ENCODE peak calls at places on chromosome 11, in six cellular contexts. F is mammary epithelial cell, J is Karpas-422, I is AG04450, C is left lung, M is tibial nerve. E is an unnamed sample.

GRCh38 chr11:2779499-2779980 is 79.7 kb upstream of the KCNQ1OT1 start:
- DNase-seq in F (no peak), M (no peak), C (no peak), I (no peak), J (no peak), E (no peak)

GRCh38 chr11:122105009-122105828 is 10.8 kb downstream of the BLID start:
- DNase-seq in F (no peak), M (no peak), J (no peak), I (no peak), C (no peak), E (no peak)

GRCh38 chr11:34084637-34085036 is 20.8 kb upstream of the NAT10 start:
- DNase-seq in J (no peak), C (no peak), I (no peak), M (no peak), F (no peak), E (no peak)

GRCh38 chr11:134527382-134528243 is 115.6 kb upstream of the B3GAT1 start:
- DNase-seq in I (no peak), C (peak), F (no peak), M (no peak), J (no peak), E (no peak)

GRCh38 chr11:60984616-60985015 is 13.1 kb downstream of the CD6 start:
- DNase-seq in C (no peak), M (no peak), J (no peak), I (no peak), F (no peak), E (no peak)

GRCh38 chr11:87116185-87116584 is 78.5 kb downstream of the TMEM135 start:
- DNase-seq in F (no peak), M (no peak), J (no peak), C (no peak), I (no peak), E (no peak)

GRCh38 chr11:113991170-113991569 is 16.3 kb downstream of the HTR3A start:
- DNase-seq in C (no peak), J (peak), M (no peak), I (no peak), F (peak), E (no peak)

GRCh38 chr11:536841-537621 is at the start of gene LRRC56:
- DNase-seq in M (peak), J (peak), C (peak), I (peak), F (peak), E (no peak)

GRCh38 chr11:1516273-1517067 is 29.9 kb upstream of the MOB2 start:
- DNase-seq in J (no peak), M (no peak), C (peak), F (peak), I (peak), E (no peak)

GRCh38 chr11:64675417-64676252 is 47.4 kb downstream of the NRXN2 start:
- DNase-seq in J (peak), I (no peak), M (peak), F (peak), C (no peak), E (no peak)

GRCh38 chr11:61331636-61332035 is 1.3 kb downstream of the DDB1 start:
- DNase-seq in J (peak), I (no peak), F (no peak), C (no peak), M (no peak), E (no peak)

GRCh38 chr11:100152751-100153150 is 534.3 kb upstream of the ARHGAP42 start:
- DNase-seq in J (no peak), C (no peak), I (no peak), M (no peak), F (no peak), E (no peak)

GRCh38 chr11:76265771-76266241 is 59.5 kb upstream of the WNT11 start:
- DNase-seq in J (no peak), M (no peak), C (no peak), I (no peak), F (no peak), E (no peak)

GRCh38 chr11:19946681-19947080 is 213.6 kb downstream of the DBX1 start:
- DNase-seq in M (no peak), C (no peak), F (no peak), I (no peak), J (no peak), E (no peak)

GRCh38 chr11:118214210-118214914 is 10.4 kb downstream of the JAML start:
- DNase-seq in J (peak), M (no peak), C (no peak), I (no peak), F (no peak), E (no peak)

GRCh38 chr11:118215262-118215661 is 9.5 kb downstream of the JAML start:
- DNase-seq in J (peak), F (no peak), M (no peak), I (no peak), C (no peak), E (no peak)

GRCh38 chr11:118216621-118217526 is 7.9 kb downstream of the JAML start:
- DNase-seq in F (no peak), J (peak), C (no peak), M (no peak), I (no peak), E (no peak)

GRCh38 chr11:118217575-118217974 is 7.2 kb downstream of the JAML start:
- DNase-seq in F (no peak), M (no peak), C (no peak), I (no peak), J (peak), E (no peak)

DNA sequence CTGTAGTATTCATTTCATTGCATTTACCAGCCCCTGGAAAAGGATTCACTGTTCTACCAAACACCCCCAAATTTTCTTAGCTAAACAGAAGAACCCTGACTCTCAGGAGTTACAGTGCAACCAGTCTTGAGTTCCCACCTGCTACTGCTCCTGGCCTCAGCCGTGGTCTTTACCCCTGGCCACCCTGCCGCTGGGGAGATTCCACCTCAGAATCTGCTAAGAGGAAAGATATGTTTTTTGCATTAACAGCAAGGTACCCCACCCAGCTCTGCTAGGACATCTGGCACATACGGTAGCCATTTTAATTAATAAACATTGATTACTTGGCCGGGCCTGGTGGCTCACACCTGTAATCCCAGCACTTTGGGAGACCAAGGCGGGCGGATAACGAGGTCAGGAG is 9.0 kb downstream of the JAML start:
- DNase-seq in C (no peak), M (no peak), F (no peak), I (no peak), J (no peak), E (no peak)
- H3K27ac ChIP-seq in C (no peak), M (no peak), F (no peak), I (no peak), J (peak), E (no peak)

GRCh38 chr11:71079795-71080194 is 172.6 kb downstream of the SHANK2 start:
- DNase-seq in C (no peak), J (no peak), I (no peak), M (no peak), F (no peak), E (no peak)

GRCh38 chr11:71078482-71078881 is 173.9 kb downstream of the SHANK2 start:
- DNase-seq in I (no peak), M (no peak), J (peak), C (no peak), F (peak), E (peak)

GRCh38 chr11:71076021-71076420 is 176.4 kb downstream of the SHANK2 start:
- DNase-seq in F (no peak), I (no peak), J (no peak), M (no peak), C (no peak), E (no peak)

GRCh38 chr11:71075116-71075720 is 177.2 kb downstream of the SHANK2 start:
- DNase-seq in M (no peak), J (no peak), I (no peak), C (no peak), F (no peak), E (no peak)

DNA sequence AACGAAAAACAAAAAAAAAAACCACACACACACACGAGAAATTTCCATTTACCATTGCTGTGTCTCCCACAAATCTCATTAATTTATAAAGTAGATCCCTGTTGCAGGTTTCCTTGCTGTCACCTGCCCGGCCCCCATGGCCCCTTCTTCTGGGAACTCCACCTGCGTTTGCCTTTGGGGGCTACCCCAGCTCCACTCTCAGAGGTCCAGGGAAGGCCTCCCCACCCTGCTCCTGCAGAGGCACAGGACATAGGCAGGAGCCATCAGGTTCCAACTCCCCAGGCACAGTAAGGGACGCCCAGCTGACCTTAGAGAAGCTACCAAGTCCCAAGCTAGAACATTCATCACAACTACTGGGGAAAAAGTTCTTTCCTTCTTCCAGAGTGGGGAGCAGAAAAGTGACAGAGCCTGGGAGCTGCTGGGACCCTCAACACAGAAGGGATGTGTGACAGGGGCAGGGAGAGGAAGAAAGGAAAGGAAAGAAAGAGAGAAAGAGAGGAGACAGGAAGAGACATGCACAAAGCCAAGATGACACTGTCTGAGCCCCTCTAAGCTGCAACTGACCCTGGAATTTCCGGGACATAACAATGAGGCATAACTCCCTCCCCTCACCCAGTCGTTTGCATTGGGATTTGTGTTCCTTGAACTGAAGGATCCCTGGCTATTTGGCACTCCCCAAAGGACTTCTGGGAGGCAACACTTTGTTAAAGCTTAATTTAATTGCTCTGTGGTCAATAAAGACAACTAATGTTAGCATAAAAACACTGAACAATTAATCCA is 175.7 kb downstream of the SHANK2 start:
- DNase-seq in J (no peak), C (no peak), I (no peak), M (no peak), F (no peak), E (no peak)
- H3K27ac ChIP-seq in J (no peak), C (no peak), I (no peak), M (no peak), F (no peak), E (no peak)

GRCh38 chr11:119340335-119341221 is at the start of gene C1QTNF5:
- DNase-seq in M (peak), J (no peak), C (no peak), F (no peak), I (no peak), E (no peak)

GRCh38 chr11:119339581-119340334 is 925 bp downstream of the C1QTNF5 start:
- DNase-seq in I (no peak), M (no peak), F (no peak), J (no peak), C (peak), E (no peak)

GRCh38 chr11:119342362-119343130 is 1.9 kb upstream of the C1QTNF5 start:
- DNase-seq in J (no peak), I (no peak), C (no peak), M (no peak), F (no peak), E (no peak)

GRCh38 chr11:119342023-119342300 is 1.3 kb upstream of the C1QTNF5 start:
- DNase-seq in C (no peak), J (no peak), M (no peak), F (no peak), I (no peak), E (no peak)

GRCh38 chr11:119341222-119342022 is 739 bp upstream of the C1QTNF5 start:
- DNase-seq in F (no peak), J (no peak), I (no peak), M (no peak), C (no peak), E (no peak)
- H3K27ac ChIP-seq in F (no peak), J (no peak), I (no peak), M (peak), C (peak), E (no peak)

GRCh38 chr11:46306296-46306853 is 28.9 kb downstream of the CREB3L1 start:
- DNase-seq in M (no peak), F (no peak), J (no peak), I (no peak), C (no peak), E (no peak)
- H3K27ac ChIP-seq in M (no peak), F (no peak), J (no peak), I (peak), C (no peak), E (no peak)

DNA sequence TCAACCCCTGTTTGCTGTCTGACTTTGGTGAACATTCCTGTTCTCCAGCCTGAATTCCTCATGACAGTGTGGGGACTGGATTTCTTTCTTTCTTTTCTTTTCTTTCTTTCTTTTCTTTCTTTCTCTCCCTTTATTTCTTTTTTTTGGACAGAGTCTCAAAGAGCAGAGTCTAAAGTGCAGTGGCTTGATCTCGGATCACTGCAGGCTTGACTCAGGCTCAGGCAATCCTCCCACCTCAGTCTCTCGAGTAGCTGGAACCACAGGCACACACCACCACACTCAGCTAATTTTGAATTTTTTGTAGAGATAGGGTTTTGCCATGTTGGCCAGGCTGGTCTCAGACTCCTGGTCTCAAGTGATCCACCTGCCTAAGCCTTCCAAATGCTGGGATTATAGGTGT is 63.1 kb downstream of the RPUSD4 start:
- DNase-seq in F (no peak), J (no peak), C (no peak), M (no peak), I (no peak), E (no peak)
- H3K27ac ChIP-seq in F (no peak), J (no peak), C (no peak), M (no peak), I (no peak), E (no peak)

E was measured in epithelial cell of prostate.